ENCODE peak calls at places on chromosomes 12 and 14, in five cellular contexts. One of them, this sample, is unnamed.

GRCh38 chr14:52272375-52272774 is 4.9 kb downstream of the PTGDR start:
- DNase-seq in posterior cingulate gyrus: no peak
- DNase-seq in stimulated activated CD4-positive, alpha-beta T cell treated with anti-CD3 and anti-CD28 coated beads, Interleukin-2, amount 100 ng/mL, for 48 hours: no peak
- DNase-seq in retinal pigment epithelial cell: no peak
- DNase-seq in activated T-cell treated with anti-CD3 and anti-CD28 coated beads, Interleukin-2, amount 50 U/mL, for 48 hours: no peak
- DNase-seq in this sample: no peak

GRCh38 chr14:91891721-91892220 is 24.4 kb upstream of the TC2N start:
- DNase-seq in posterior cingulate gyrus: peak; percentile 63
- DNase-seq in stimulated activated CD4-positive, alpha-beta T cell treated with anti-CD3 and anti-CD28 coated beads, Interleukin-2, amount 100 ng/mL, for 48 hours: no peak
- DNase-seq in retinal pigment epithelial cell: peak; percentile 19
- DNase-seq in activated T-cell treated with anti-CD3 and anti-CD28 coated beads, Interleukin-2, amount 50 U/mL, for 48 hours: no peak
- DNase-seq in this sample: peak; percentile 73

GRCh38 chr14:63543826-63544320 is 696 bp upstream of the PPP2R5E start:
- DNase-seq in posterior cingulate gyrus: no peak
- DNase-seq in stimulated activated CD4-positive, alpha-beta T cell treated with anti-CD3 and anti-CD28 coated beads, Interleukin-2, amount 100 ng/mL, for 48 hours: no peak
- DNase-seq in retinal pigment epithelial cell: no peak
- DNase-seq in activated T-cell treated with anti-CD3 and anti-CD28 coated beads, Interleukin-2, amount 50 U/mL, for 48 hours: no peak
- DNase-seq in this sample: no peak

GRCh38 chr12:52007158-52007921 is 594 bp downstream of the TAMALIN start:
- DNase-seq in posterior cingulate gyrus: no peak
- DNase-seq in stimulated activated CD4-positive, alpha-beta T cell treated with anti-CD3 and anti-CD28 coated beads, Interleukin-2, amount 100 ng/mL, for 48 hours: peak; percentile 32
- DNase-seq in retinal pigment epithelial cell: no peak
- DNase-seq in activated T-cell treated with anti-CD3 and anti-CD28 coated beads, Interleukin-2, amount 50 U/mL, for 48 hours: peak; percentile 58
- DNase-seq in this sample: no peak

GRCh38 chr14:30005114-30005698 is 77.6 kb upstream of the PRKD1 start:
- DNase-seq in posterior cingulate gyrus: no peak
- DNase-seq in stimulated activated CD4-positive, alpha-beta T cell treated with anti-CD3 and anti-CD28 coated beads, Interleukin-2, amount 100 ng/mL, for 48 hours: no peak
- DNase-seq in retinal pigment epithelial cell: peak; percentile 12
- DNase-seq in activated T-cell treated with anti-CD3 and anti-CD28 coated beads, Interleukin-2, amount 50 U/mL, for 48 hours: no peak
- DNase-seq in this sample: no peak

GRCh38 chr12:6767592-6768384 is 1.6 kb downstream of the PTMS start:
- DNase-seq in posterior cingulate gyrus: peak; percentile 58
- DNase-seq in stimulated activated CD4-positive, alpha-beta T cell treated with anti-CD3 and anti-CD28 coated beads, Interleukin-2, amount 100 ng/mL, for 48 hours: no peak
- DNase-seq in retinal pigment epithelial cell: no peak
- DNase-seq in activated T-cell treated with anti-CD3 and anti-CD28 coated beads, Interleukin-2, amount 50 U/mL, for 48 hours: no peak
- DNase-seq in this sample: no peak

GRCh38 chr12:118979763-118980406 is 1.5 kb upstream of the SRRM4 start:
- DNase-seq in posterior cingulate gyrus: peak; percentile 51
- DNase-seq in stimulated activated CD4-positive, alpha-beta T cell treated with anti-CD3 and anti-CD28 coated beads, Interleukin-2, amount 100 ng/mL, for 48 hours: peak; percentile 3
- DNase-seq in retinal pigment epithelial cell: peak; percentile 2
- DNase-seq in activated T-cell treated with anti-CD3 and anti-CD28 coated beads, Interleukin-2, amount 50 U/mL, for 48 hours: peak; percentile 29
- DNase-seq in this sample: no peak

GRCh38 chr14:88503754-88504406 is 50.9 kb downstream of the PTPN21 start:
- DNase-seq in posterior cingulate gyrus: no peak
- DNase-seq in stimulated activated CD4-positive, alpha-beta T cell treated with anti-CD3 and anti-CD28 coated beads, Interleukin-2, amount 100 ng/mL, for 48 hours: no peak
- DNase-seq in retinal pigment epithelial cell: no peak
- DNase-seq in activated T-cell treated with anti-CD3 and anti-CD28 coated beads, Interleukin-2, amount 50 U/mL, for 48 hours: no peak
- DNase-seq in this sample: no peak

GRCh38 chr12:22860926-22861325 is 236.0 kb downstream of the ETNK1 start:
- DNase-seq in posterior cingulate gyrus: no peak
- DNase-seq in stimulated activated CD4-positive, alpha-beta T cell treated with anti-CD3 and anti-CD28 coated beads, Interleukin-2, amount 100 ng/mL, for 48 hours: no peak
- DNase-seq in retinal pigment epithelial cell: no peak
- DNase-seq in activated T-cell treated with anti-CD3 and anti-CD28 coated beads, Interleukin-2, amount 50 U/mL, for 48 hours: no peak
- DNase-seq in this sample: no peak

GRCh38 chr12:112004041-112004440 is 8.9 kb downstream of the TMEM116 start:
- DNase-seq in posterior cingulate gyrus: no peak
- DNase-seq in stimulated activated CD4-positive, alpha-beta T cell treated with anti-CD3 and anti-CD28 coated beads, Interleukin-2, amount 100 ng/mL, for 48 hours: no peak
- DNase-seq in retinal pigment epithelial cell: no peak
- DNase-seq in activated T-cell treated with anti-CD3 and anti-CD28 coated beads, Interleukin-2, amount 50 U/mL, for 48 hours: no peak
- DNase-seq in this sample: no peak

GRCh38 chr12:94062194-94062593 is 86.2 kb upstream of the PLXNC1 start:
- DNase-seq in posterior cingulate gyrus: no peak
- DNase-seq in stimulated activated CD4-positive, alpha-beta T cell treated with anti-CD3 and anti-CD28 coated beads, Interleukin-2, amount 100 ng/mL, for 48 hours: no peak
- DNase-seq in retinal pigment epithelial cell: no peak
- DNase-seq in activated T-cell treated with anti-CD3 and anti-CD28 coated beads, Interleukin-2, amount 50 U/mL, for 48 hours: no peak
- DNase-seq in this sample: no peak